ENCODE peak calls at places on chromosomes 4 and X, in five cellular contexts. Z, N, U, L and S are unnamed samples.

GRCh38 chr4:76696109-76696508 is 201.8 kb downstream of the SOWAHB start:
- DNase-seq in N (no peak), Z (no peak), L (no peak), U (no peak), S (no peak)

GRCh38 chrX:29661290-29661689 is 554.1 kb upstream of the MAGEB2 start:
- DNase-seq in L (no peak), U (no peak), N (no peak), Z (peak), S (no peak)

GRCh38 chrX:71938371-71938770 is 27.7 kb downstream of the NHSL2 start:
- DNase-seq in Z (no peak), U (no peak), N (no peak), L (no peak), S (no peak)

GRCh38 chr4:124478518-124478917 is 234.0 kb downstream of the ANKRD50 start:
- DNase-seq in N (no peak), U (no peak), Z (no peak), L (no peak), S (no peak)

GRCh38 chr4:118752551-118752950 is 67.4 kb downstream of the METTL14 start:
- DNase-seq in U (no peak), N (no peak), L (no peak), Z (no peak), S (no peak)

GRCh38 chrX:69748055-69748454 is 132.1 kb downstream of the EDA start:
- DNase-seq in L (no peak), U (no peak), Z (no peak), N (no peak), S (no peak)

GRCh38 chrX:39602226-39602625 is 495.5 kb downstream of the BCOR start:
- DNase-seq in L (no peak), N (no peak), U (no peak), Z (no peak), S (no peak)

GRCh38 chr4:63788271-63788670 is 621.0 kb downstream of the TECRL start:
- DNase-seq in N (no peak), L (no peak), Z (no peak), U (no peak), S (no peak)

GRCh38 chr4:152357206-152357605 is 178.7 kb downstream of the FBXW7 start:
- DNase-seq in Z (no peak), U (peak), L (no peak), N (no peak), S (no peak)

GRCh38 chrX:15410430-15410829 is 26.2 kb upstream of the VEGFD start:
- DNase-seq in L (no peak), N (no peak), Z (no peak), U (no peak), S (no peak)

GRCh38 chr4:147773261-147774184 is 41.6 kb downstream of the ARHGAP10 start:
- DNase-seq in L (no peak), U (no peak), N (no peak), Z (no peak), S (no peak)

GRCh38 chr4:140157341-140157740 is 3.4 kb upstream of the MAML3 start:
- DNase-seq in L (no peak), U (no peak), Z (no peak), N (no peak), S (no peak)